ENCODE peak calls at places on chromosomes 5 and 9, in six cellular contexts. One of them, this sample, is unnamed.

GRCh38 chr9:112771359-112772214 is 21.0 kb downstream of the SNX30 start:
- DNase-seq in kidney glomerular epithelial cell: no peak
- DNase-seq in stimulated activated CD8-positive, alpha-beta memory T cell treated with anti-CD3 and anti-CD28 coated beads, Interleukin-7, amount 100 ng/mL, for 1 hour: no peak
- DNase-seq in DMS 273 treated with DMSO at 0.1 percent for 48 hours: no peak
- DNase-seq in NCI-H774: no peak
- DNase-seq in GM12892: no peak
- DNase-seq in this sample: no peak

GRCh38 chr9:137759649-137760321 is 117.8 kb upstream of the CACNA1B start:
- DNase-seq in stimulated activated CD8-positive, alpha-beta memory T cell treated with anti-CD3 and anti-CD28 coated beads, Interleukin-7, amount 100 ng/mL, for 1 hour: no peak
- DNase-seq in GM12892: no peak
- DNase-seq in NCI-H774: no peak
- DNase-seq in kidney glomerular epithelial cell: no peak
- DNase-seq in DMS 273 treated with DMSO at 0.1 percent for 48 hours: no peak
- DNase-seq in this sample: no peak

GRCh38 chr5:164377746-164378145 is 872.3 kb downstream of the MAT2B start:
- DNase-seq in NCI-H774: no peak
- DNase-seq in stimulated activated CD8-positive, alpha-beta memory T cell treated with anti-CD3 and anti-CD28 coated beads, Interleukin-7, amount 100 ng/mL, for 1 hour: no peak
- DNase-seq in GM12892: no peak
- DNase-seq in DMS 273 treated with DMSO at 0.1 percent for 48 hours: no peak
- DNase-seq in kidney glomerular epithelial cell: no peak
- DNase-seq in this sample: no peak

GRCh38 chr9:76873056-76873792 is 32.7 kb downstream of the PRUNE2 start:
- DNase-seq in GM12892: no peak
- DNase-seq in DMS 273 treated with DMSO at 0.1 percent for 48 hours: no peak
- DNase-seq in NCI-H774: peak; percentile 18
- DNase-seq in stimulated activated CD8-positive, alpha-beta memory T cell treated with anti-CD3 and anti-CD28 coated beads, Interleukin-7, amount 100 ng/mL, for 1 hour: no peak
- DNase-seq in kidney glomerular epithelial cell: no peak
- DNase-seq in this sample: no peak

GRCh38 chr9:126223798-126224531 is 102.7 kb upstream of the MVB12B start:
- DNase-seq in kidney glomerular epithelial cell: no peak
- DNase-seq in DMS 273 treated with DMSO at 0.1 percent for 48 hours: no peak
- DNase-seq in GM12892: no peak
- DNase-seq in NCI-H774: no peak
- DNase-seq in stimulated activated CD8-positive, alpha-beta memory T cell treated with anti-CD3 and anti-CD28 coated beads, Interleukin-7, amount 100 ng/mL, for 1 hour: no peak
- DNase-seq in this sample: no peak

GRCh38 chr9:91677354-91677753 is 253.7 kb upstream of the NFIL3 start:
- DNase-seq in GM12892: no peak
- DNase-seq in DMS 273 treated with DMSO at 0.1 percent for 48 hours: no peak
- DNase-seq in stimulated activated CD8-positive, alpha-beta memory T cell treated with anti-CD3 and anti-CD28 coated beads, Interleukin-7, amount 100 ng/mL, for 1 hour: no peak
- DNase-seq in NCI-H774: no peak
- DNase-seq in kidney glomerular epithelial cell: no peak
- DNase-seq in this sample: no peak

GRCh38 chr9:97873877-97874276 is 20.9 kb downstream of the FOXE1 start:
- DNase-seq in DMS 273 treated with DMSO at 0.1 percent for 48 hours: no peak
- DNase-seq in stimulated activated CD8-positive, alpha-beta memory T cell treated with anti-CD3 and anti-CD28 coated beads, Interleukin-7, amount 100 ng/mL, for 1 hour: no peak
- DNase-seq in NCI-H774: no peak
- DNase-seq in GM12892: no peak
- DNase-seq in kidney glomerular epithelial cell: peak; percentile 10
- DNase-seq in this sample: no peak

GRCh38 chr5:96997265-96997859 is 61.5 kb downstream of the LNPEP start:
- DNase-seq in NCI-H774: no peak
- DNase-seq in kidney glomerular epithelial cell: peak; percentile 8
- DNase-seq in stimulated activated CD8-positive, alpha-beta memory T cell treated with anti-CD3 and anti-CD28 coated beads, Interleukin-7, amount 100 ng/mL, for 1 hour: no peak
- DNase-seq in DMS 273 treated with DMSO at 0.1 percent for 48 hours: no peak
- DNase-seq in GM12892: no peak
- DNase-seq in this sample: no peak

GRCh38 chr5:128681096-128681495 is 143.1 kb upstream of the FBN2 start:
- DNase-seq in GM12892: no peak
- DNase-seq in NCI-H774: no peak
- DNase-seq in stimulated activated CD8-positive, alpha-beta memory T cell treated with anti-CD3 and anti-CD28 coated beads, Interleukin-7, amount 100 ng/mL, for 1 hour: no peak
- DNase-seq in DMS 273 treated with DMSO at 0.1 percent for 48 hours: no peak
- DNase-seq in kidney glomerular epithelial cell: no peak
- DNase-seq in this sample: no peak

GRCh38 chr5:177111720-177112394 is 21.7 kb upstream of the NSD1 start:
- DNase-seq in kidney glomerular epithelial cell: no peak
- DNase-seq in DMS 273 treated with DMSO at 0.1 percent for 48 hours: no peak
- DNase-seq in GM12892: peak; percentile 67
- DNase-seq in NCI-H774: no peak
- DNase-seq in stimulated activated CD8-positive, alpha-beta memory T cell treated with anti-CD3 and anti-CD28 coated beads, Interleukin-7, amount 100 ng/mL, for 1 hour: peak; percentile 40
- DNase-seq in this sample: no peak

GRCh38 chr9:69975681-69976080 is 68.0 kb upstream of the MAMDC2 start:
- DNase-seq in NCI-H774: no peak
- DNase-seq in stimulated activated CD8-positive, alpha-beta memory T cell treated with anti-CD3 and anti-CD28 coated beads, Interleukin-7, amount 100 ng/mL, for 1 hour: no peak
- DNase-seq in DMS 273 treated with DMSO at 0.1 percent for 48 hours: no peak
- DNase-seq in GM12892: no peak
- DNase-seq in kidney glomerular epithelial cell: no peak
- DNase-seq in this sample: no peak

GRCh38 chr5:83433891-83434290 is 37.7 kb upstream of the VCAN start:
- DNase-seq in stimulated activated CD8-positive, alpha-beta memory T cell treated with anti-CD3 and anti-CD28 coated beads, Interleukin-7, amount 100 ng/mL, for 1 hour: no peak
- DNase-seq in kidney glomerular epithelial cell: no peak
- DNase-seq in NCI-H774: no peak
- DNase-seq in GM12892: no peak
- DNase-seq in DMS 273 treated with DMSO at 0.1 percent for 48 hours: no peak
- DNase-seq in this sample: no peak

GRCh38 chr5:86909896-86910295 is 292.2 kb downstream of the COX7C start:
- DNase-seq in stimulated activated CD8-positive, alpha-beta memory T cell treated with anti-CD3 and anti-CD28 coated beads, Interleukin-7, amount 100 ng/mL, for 1 hour: no peak
- DNase-seq in DMS 273 treated with DMSO at 0.1 percent for 48 hours: no peak
- DNase-seq in kidney glomerular epithelial cell: no peak
- DNase-seq in GM12892: no peak
- DNase-seq in NCI-H774: no peak
- DNase-seq in this sample: no peak

GRCh38 chr9:6605202-6605601 is 40.3 kb downstream of the GLDC start:
- DNase-seq in GM12892: no peak
- DNase-seq in kidney glomerular epithelial cell: no peak
- DNase-seq in stimulated activated CD8-positive, alpha-beta memory T cell treated with anti-CD3 and anti-CD28 coated beads, Interleukin-7, amount 100 ng/mL, for 1 hour: no peak
- DNase-seq in DMS 273 treated with DMSO at 0.1 percent for 48 hours: no peak
- DNase-seq in NCI-H774: no peak
- DNase-seq in this sample: no peak

GRCh38 chr9:79569814-79570448 is 1.8 kb upstream of the TLE4 start:
- DNase-seq in kidney glomerular epithelial cell: no peak
- DNase-seq in stimulated activated CD8-positive, alpha-beta memory T cell treated with anti-CD3 and anti-CD28 coated beads, Interleukin-7, amount 100 ng/mL, for 1 hour: no peak
- DNase-seq in GM12892: no peak
- DNase-seq in DMS 273 treated with DMSO at 0.1 percent for 48 hours: no peak
- DNase-seq in NCI-H774: no peak
- DNase-seq in this sample: no peak

GRCh38 chr5:158322620-158323019 is 463.7 kb upstream of the CLINT1 start:
- DNase-seq in DMS 273 treated with DMSO at 0.1 percent for 48 hours: no peak
- DNase-seq in NCI-H774: no peak
- DNase-seq in stimulated activated CD8-positive, alpha-beta memory T cell treated with anti-CD3 and anti-CD28 coated beads, Interleukin-7, amount 100 ng/mL, for 1 hour: no peak
- DNase-seq in kidney glomerular epithelial cell: no peak
- DNase-seq in GM12892: no peak
- DNase-seq in this sample: no peak

GRCh38 chr5:36870399-36871040 is 6.0 kb upstream of the NIPBL start:
- DNase-seq in DMS 273 treated with DMSO at 0.1 percent for 48 hours: peak; percentile 68
- DNase-seq in stimulated activated CD8-positive, alpha-beta memory T cell treated with anti-CD3 and anti-CD28 coated beads, Interleukin-7, amount 100 ng/mL, for 1 hour: no peak
- DNase-seq in NCI-H774: peak; percentile 64
- DNase-seq in GM12892: no peak
- DNase-seq in kidney glomerular epithelial cell: peak; percentile 69
- DNase-seq in this sample: no peak

GRCh38 chr9:38176256-38176655 is 107.2 kb upstream of the SHB start:
- DNase-seq in stimulated activated CD8-positive, alpha-beta memory T cell treated with anti-CD3 and anti-CD28 coated beads, Interleukin-7, amount 100 ng/mL, for 1 hour: no peak
- DNase-seq in DMS 273 treated with DMSO at 0.1 percent for 48 hours: no peak
- DNase-seq in GM12892: no peak
- DNase-seq in NCI-H774: no peak
- DNase-seq in kidney glomerular epithelial cell: no peak
- DNase-seq in this sample: no peak

GRCh38 chr9:107847977-107848376 is 358.4 kb upstream of the KLF4 start:
- DNase-seq in NCI-H774: no peak
- DNase-seq in DMS 273 treated with DMSO at 0.1 percent for 48 hours: no peak
- DNase-seq in stimulated activated CD8-positive, alpha-beta memory T cell treated with anti-CD3 and anti-CD28 coated beads, Interleukin-7, amount 100 ng/mL, for 1 hour: no peak
- DNase-seq in kidney glomerular epithelial cell: no peak
- DNase-seq in GM12892: no peak
- DNase-seq in this sample: no peak